ENCODE peak calls at places on chromosomes 6 and 20, in nine cellular contexts. One of them, this sample, is unnamed.

GRCh38 chr20:45629496-45630100 is at the start of gene WFDC10A:
- DNase-seq in iPS-NIHi11: peak; percentile 84
- DNase-seq in DMS53: peak; percentile 86
- DNase-seq in cardiac muscle cell: peak; percentile 59
- DNase-seq in choroid plexus epithelial cell: peak; percentile 71
- DNase-seq in fibroblast of the aortic adventitia: peak; percentile 47
- DNase-seq in activated gamma-delta T cell treated with Interleukin-2 at 50 U/mL for 16 hours: peak; percentile 5
- DNase-seq in NCI-H1105 treated with DMSO at 0.1 percent for 48 hours: peak; percentile 34
- DNase-seq in activated effector memory CD4-positive, alpha-beta T cell treated with anti-CD3 and anti-CD28 coated beads, Interleukin-2, amount 50 U/mL, for 16 hours: peak; percentile 65
- DNase-seq in this sample: no peak

GRCh38 chr6:129651291-129651691 is 58.7 kb downstream of the ARHGAP18 start:
- DNase-seq in iPS-NIHi11: no peak
- DNase-seq in DMS53: peak; percentile 6
- DNase-seq in cardiac muscle cell: no peak
- DNase-seq in choroid plexus epithelial cell: peak; percentile 47
- DNase-seq in fibroblast of the aortic adventitia: no peak
- DNase-seq in activated gamma-delta T cell treated with Interleukin-2 at 50 U/mL for 16 hours: no peak
- DNase-seq in NCI-H1105 treated with DMSO at 0.1 percent for 48 hours: no peak
- DNase-seq in activated effector memory CD4-positive, alpha-beta T cell treated with anti-CD3 and anti-CD28 coated beads, Interleukin-2, amount 50 U/mL, for 16 hours: no peak
- DNase-seq in this sample: no peak

GRCh38 chr6:169725270-169726048 is 1.2 kb upstream of the PHF10 start:
- DNase-seq in iPS-NIHi11: peak; percentile 60
- DNase-seq in DMS53: peak; percentile 83
- DNase-seq in cardiac muscle cell: peak; percentile 76
- DNase-seq in choroid plexus epithelial cell: peak; percentile 79
- DNase-seq in fibroblast of the aortic adventitia: peak; percentile 70
- DNase-seq in activated gamma-delta T cell treated with Interleukin-2 at 50 U/mL for 16 hours: peak; percentile 6
- DNase-seq in NCI-H1105 treated with DMSO at 0.1 percent for 48 hours: no peak
- DNase-seq in activated effector memory CD4-positive, alpha-beta T cell treated with anti-CD3 and anti-CD28 coated beads, Interleukin-2, amount 50 U/mL, for 16 hours: no peak
- DNase-seq in this sample: no peak

GRCh38 chr20:19729672-19730071 is 28.4 kb upstream of the RIN2 start:
- DNase-seq in iPS-NIHi11: no peak
- DNase-seq in DMS53: no peak
- DNase-seq in cardiac muscle cell: no peak
- DNase-seq in choroid plexus epithelial cell: no peak
- DNase-seq in fibroblast of the aortic adventitia: no peak
- DNase-seq in activated gamma-delta T cell treated with Interleukin-2 at 50 U/mL for 16 hours: no peak
- DNase-seq in NCI-H1105 treated with DMSO at 0.1 percent for 48 hours: no peak
- DNase-seq in activated effector memory CD4-positive, alpha-beta T cell treated with anti-CD3 and anti-CD28 coated beads, Interleukin-2, amount 50 U/mL, for 16 hours: no peak
- DNase-seq in this sample: no peak

GRCh38 chr6:36927114-36927513 is 27.4 kb upstream of the PI16 start:
- DNase-seq in iPS-NIHi11: no peak
- DNase-seq in DMS53: no peak
- DNase-seq in cardiac muscle cell: no peak
- DNase-seq in choroid plexus epithelial cell: no peak
- DNase-seq in fibroblast of the aortic adventitia: no peak
- DNase-seq in activated gamma-delta T cell treated with Interleukin-2 at 50 U/mL for 16 hours: no peak
- DNase-seq in NCI-H1105 treated with DMSO at 0.1 percent for 48 hours: no peak
- DNase-seq in activated effector memory CD4-positive, alpha-beta T cell treated with anti-CD3 and anti-CD28 coated beads, Interleukin-2, amount 50 U/mL, for 16 hours: no peak
- DNase-seq in this sample: no peak

GRCh38 chr6:27865952-27866369 is 46.2 kb downstream of the OR2B2 start:
- DNase-seq in iPS-NIHi11: no peak
- DNase-seq in DMS53: peak; percentile 90
- DNase-seq in cardiac muscle cell: peak; percentile 13
- DNase-seq in choroid plexus epithelial cell: no peak
- DNase-seq in fibroblast of the aortic adventitia: no peak
- DNase-seq in activated gamma-delta T cell treated with Interleukin-2 at 50 U/mL for 16 hours: peak; percentile 17
- DNase-seq in NCI-H1105 treated with DMSO at 0.1 percent for 48 hours: no peak
- DNase-seq in activated effector memory CD4-positive, alpha-beta T cell treated with anti-CD3 and anti-CD28 coated beads, Interleukin-2, amount 50 U/mL, for 16 hours: peak; percentile 72
- DNase-seq in this sample: no peak

GRCh38 chr6:134647861-134648260 is 302.0 kb downstream of the ALDH8A1 start:
- DNase-seq in iPS-NIHi11: no peak
- DNase-seq in DMS53: no peak
- DNase-seq in cardiac muscle cell: peak; percentile 63
- DNase-seq in choroid plexus epithelial cell: peak; percentile 61
- DNase-seq in fibroblast of the aortic adventitia: no peak
- DNase-seq in activated gamma-delta T cell treated with Interleukin-2 at 50 U/mL for 16 hours: no peak
- DNase-seq in NCI-H1105 treated with DMSO at 0.1 percent for 48 hours: no peak
- DNase-seq in activated effector memory CD4-positive, alpha-beta T cell treated with anti-CD3 and anti-CD28 coated beads, Interleukin-2, amount 50 U/mL, for 16 hours: no peak
- DNase-seq in this sample: no peak

GRCh38 chr6:149127212-149127611 is 190.3 kb upstream of the TAB2 start:
- DNase-seq in iPS-NIHi11: no peak
- DNase-seq in DMS53: no peak
- DNase-seq in cardiac muscle cell: peak; percentile 58
- DNase-seq in choroid plexus epithelial cell: peak; percentile 59
- DNase-seq in fibroblast of the aortic adventitia: peak; percentile 84
- DNase-seq in activated gamma-delta T cell treated with Interleukin-2 at 50 U/mL for 16 hours: no peak
- DNase-seq in NCI-H1105 treated with DMSO at 0.1 percent for 48 hours: no peak
- DNase-seq in activated effector memory CD4-positive, alpha-beta T cell treated with anti-CD3 and anti-CD28 coated beads, Interleukin-2, amount 50 U/mL, for 16 hours: no peak
- DNase-seq in this sample: no peak

GRCh38 chr20:52295556-52295955 is 104.0 kb upstream of the ZFP64 start:
- DNase-seq in iPS-NIHi11: no peak
- DNase-seq in DMS53: no peak
- DNase-seq in cardiac muscle cell: no peak
- DNase-seq in choroid plexus epithelial cell: no peak
- DNase-seq in fibroblast of the aortic adventitia: no peak
- DNase-seq in activated gamma-delta T cell treated with Interleukin-2 at 50 U/mL for 16 hours: no peak
- DNase-seq in NCI-H1105 treated with DMSO at 0.1 percent for 48 hours: no peak
- DNase-seq in activated effector memory CD4-positive, alpha-beta T cell treated with anti-CD3 and anti-CD28 coated beads, Interleukin-2, amount 50 U/mL, for 16 hours: no peak
- DNase-seq in this sample: no peak

This sample was measured in NCI-H1048.